ENCODE peak calls at places on chromosomes 1 and 21, in eight cellular contexts. One of them, this sample, is unnamed.

GRCh38 chr1:114131526-114132220 is 22.0 kb downstream of the SYT6 start:
- DNase-seq in upper lobe of right lung: no peak
- DNase-seq in A549: no peak
- DNase-seq in cardiac fibroblast: no peak
- DNase-seq in thoracic aorta: no peak
- DNase-seq in HCT116: no peak
- DNase-seq in nephron progenitor cell: no peak
- DNase-seq in uterus: no peak
- DNase-seq in this sample: no peak

GRCh38 chr21:44448651-44449131 is 6.6 kb upstream of the LRRC3 start:
- DNase-seq in upper lobe of right lung: no peak
- DNase-seq in A549: no peak
- DNase-seq in cardiac fibroblast: no peak
- DNase-seq in thoracic aorta: no peak
- DNase-seq in HCT116: no peak
- DNase-seq in nephron progenitor cell: peak; percentile 25
- DNase-seq in uterus: no peak
- DNase-seq in this sample: no peak

GRCh38 chr1:196797891-196798290 is 21.6 kb upstream of the CFHR1 start:
- DNase-seq in upper lobe of right lung: no peak
- DNase-seq in A549: no peak
- DNase-seq in cardiac fibroblast: no peak
- DNase-seq in thoracic aorta: no peak
- DNase-seq in HCT116: no peak
- DNase-seq in nephron progenitor cell: no peak
- DNase-seq in uterus: no peak
- DNase-seq in this sample: no peak

GRCh38 chr1:183653876-183654451 is 848 bp upstream of the APOBEC4 start:
- DNase-seq in upper lobe of right lung: no peak
- DNase-seq in A549: no peak
- DNase-seq in cardiac fibroblast: no peak
- DNase-seq in thoracic aorta: no peak
- DNase-seq in HCT116: no peak
- DNase-seq in nephron progenitor cell: no peak
- DNase-seq in uterus: no peak
- DNase-seq in this sample: no peak

GRCh38 chr1:22749503-22749902 is 38.9 kb downstream of the EPHB2 start:
- DNase-seq in upper lobe of right lung: no peak
- DNase-seq in A549: no peak
- DNase-seq in cardiac fibroblast: no peak
- DNase-seq in thoracic aorta: no peak
- DNase-seq in HCT116: no peak
- DNase-seq in nephron progenitor cell: no peak
- DNase-seq in uterus: no peak
- DNase-seq in this sample: no peak

GRCh38 chr1:1540015-1540816 is at the start of gene TMEM240:
- DNase-seq in upper lobe of right lung: peak; percentile 85
- DNase-seq in A549: no peak
- DNase-seq in cardiac fibroblast: peak; percentile 74
- DNase-seq in thoracic aorta: peak; percentile 20
- DNase-seq in HCT116: no peak
- DNase-seq in nephron progenitor cell: peak; percentile 80
- DNase-seq in uterus: peak; percentile 85
- DNase-seq in this sample: no peak

GRCh38 chr1:41920658-41921057 is 1.9 kb upstream of the HIVEP3 start:
- DNase-seq in upper lobe of right lung: no peak
- DNase-seq in A549: no peak
- DNase-seq in cardiac fibroblast: peak; percentile 61
- DNase-seq in thoracic aorta: no peak
- DNase-seq in HCT116: no peak
- DNase-seq in nephron progenitor cell: no peak
- DNase-seq in uterus: no peak
- DNase-seq in this sample: no peak

GRCh38 chr1:4052657-4053056 is 152.6 kb upstream of the C1orf174 start:
- DNase-seq in upper lobe of right lung: no peak
- DNase-seq in A549: no peak
- DNase-seq in cardiac fibroblast: no peak
- DNase-seq in thoracic aorta: no peak
- DNase-seq in HCT116: no peak
- DNase-seq in nephron progenitor cell: no peak
- DNase-seq in uterus: no peak
- DNase-seq in this sample: no peak

GRCh38 chr1:50562106-50562505 is 138.9 kb upstream of the DMRTA2 start:
- DNase-seq in upper lobe of right lung: no peak
- DNase-seq in A549: no peak
- DNase-seq in cardiac fibroblast: peak; percentile 8
- DNase-seq in thoracic aorta: no peak
- DNase-seq in HCT116: no peak
- DNase-seq in nephron progenitor cell: no peak
- DNase-seq in uterus: no peak
- DNase-seq in this sample: no peak

GRCh38 chr1:51324271-51325010 is 5.9 kb downstream of the TTC39A start:
- DNase-seq in upper lobe of right lung: no peak
- DNase-seq in A549: no peak
- DNase-seq in cardiac fibroblast: no peak
- DNase-seq in thoracic aorta: no peak
- DNase-seq in HCT116: no peak
- DNase-seq in nephron progenitor cell: no peak
- DNase-seq in uterus: no peak
- DNase-seq in this sample: peak; percentile 19

GRCh38 chr1:240312872-240313271 is 221.2 kb downstream of the FMN2 start:
- DNase-seq in upper lobe of right lung: no peak
- DNase-seq in A549: peak; percentile 55
- DNase-seq in cardiac fibroblast: peak; percentile 92
- DNase-seq in thoracic aorta: no peak
- DNase-seq in HCT116: no peak
- DNase-seq in nephron progenitor cell: no peak
- DNase-seq in uterus: no peak
- DNase-seq in this sample: no peak

GRCh38 chr1:109723351-109723750 is 11.3 kb downstream of the GSTM5 start:
- DNase-seq in upper lobe of right lung: no peak
- DNase-seq in A549: no peak
- DNase-seq in cardiac fibroblast: peak; percentile 10
- DNase-seq in thoracic aorta: no peak
- DNase-seq in HCT116: no peak
- DNase-seq in nephron progenitor cell: no peak
- DNase-seq in uterus: no peak
- DNase-seq in this sample: no peak

GRCh38 chr1:184299076-184299790 is 87.6 kb upstream of the C1orf21 start:
- DNase-seq in upper lobe of right lung: no peak
- DNase-seq in A549: no peak
- DNase-seq in cardiac fibroblast: peak; percentile 90
- DNase-seq in thoracic aorta: no peak
- DNase-seq in HCT116: no peak
- DNase-seq in nephron progenitor cell: no peak
- DNase-seq in uterus: no peak
- DNase-seq in this sample: no peak

GRCh38 chr1:93262645-93263044 is 82.1 kb downstream of the CCDC18 start:
- DNase-seq in upper lobe of right lung: no peak
- DNase-seq in A549: no peak
- DNase-seq in cardiac fibroblast: no peak
- DNase-seq in thoracic aorta: no peak
- DNase-seq in HCT116: no peak
- DNase-seq in nephron progenitor cell: no peak
- DNase-seq in uterus: no peak
- DNase-seq in this sample: no peak

GRCh38 chr21:32463889-32464300 is 51.4 kb downstream of the EVA1C start:
- DNase-seq in upper lobe of right lung: no peak
- DNase-seq in A549: no peak
- DNase-seq in cardiac fibroblast: peak; percentile 97
- DNase-seq in thoracic aorta: no peak
- DNase-seq in HCT116: peak; percentile 85
- DNase-seq in nephron progenitor cell: no peak
- DNase-seq in uterus: no peak
- DNase-seq in this sample: no peak

GRCh38 chr1:7108251-7108650 is 323.0 kb downstream of the CAMTA1 start:
- DNase-seq in upper lobe of right lung: no peak
- DNase-seq in A549: no peak
- DNase-seq in cardiac fibroblast: no peak
- DNase-seq in thoracic aorta: no peak
- DNase-seq in HCT116: no peak
- DNase-seq in nephron progenitor cell: no peak
- DNase-seq in uterus: no peak
- DNase-seq in this sample: no peak

GRCh38 chr1:226628624-226629155 is 80.1 kb downstream of the STUM start:
- DNase-seq in upper lobe of right lung: peak; percentile 31
- DNase-seq in A549: no peak
- DNase-seq in cardiac fibroblast: no peak
- DNase-seq in thoracic aorta: no peak
- DNase-seq in HCT116: no peak
- DNase-seq in nephron progenitor cell: no peak
- DNase-seq in uterus: peak; percentile 8
- DNase-seq in this sample: peak; percentile 50

GRCh38 chr1:66924756-66925557 is at the start of the genes DNAI4 and MIER1:
- DNase-seq in upper lobe of right lung: peak; percentile 100
- DNase-seq in A549: peak; percentile 89
- DNase-seq in cardiac fibroblast: peak; percentile 98
- DNase-seq in thoracic aorta: peak; percentile 90
- DNase-seq in HCT116: peak; percentile 96
- DNase-seq in nephron progenitor cell: peak; percentile 98
- DNase-seq in uterus: peak; percentile 98
- DNase-seq in this sample: peak; percentile 100
- TF ChIP-seq CTCF in upper lobe of right lung: peak; percentile 26
- TF ChIP-seq CTCF in A549: no peak
- TF ChIP-seq CTCF in cardiac fibroblast: peak; percentile 17
- TF ChIP-seq CTCF in thoracic aorta: peak; percentile 45
- TF ChIP-seq CTCF in HCT116: peak; percentile 18
- TF ChIP-seq CTCF in nephron progenitor cell: no peak
- TF ChIP-seq CTCF in uterus: no peak
- TF ChIP-seq CTCF in this sample: peak; percentile 42

GRCh38 chr21:18387994-18388393 is 15.6 kb downstream of the TMPRSS15 start:
- DNase-seq in upper lobe of right lung: no peak
- DNase-seq in A549: no peak
- DNase-seq in cardiac fibroblast: no peak
- DNase-seq in thoracic aorta: no peak
- DNase-seq in HCT116: no peak
- DNase-seq in nephron progenitor cell: no peak
- DNase-seq in uterus: no peak
- DNase-seq in this sample: no peak
- TF ChIP-seq CTCF in upper lobe of right lung: no peak
- TF ChIP-seq CTCF in A549: no peak
- TF ChIP-seq CTCF in cardiac fibroblast: no peak
- TF ChIP-seq CTCF in thoracic aorta: no peak
- TF ChIP-seq CTCF in HCT116: no peak
- TF ChIP-seq CTCF in nephron progenitor cell: no peak
- TF ChIP-seq CTCF in uterus: no peak
- TF ChIP-seq CTCF in this sample: peak; percentile 71

DNA sequence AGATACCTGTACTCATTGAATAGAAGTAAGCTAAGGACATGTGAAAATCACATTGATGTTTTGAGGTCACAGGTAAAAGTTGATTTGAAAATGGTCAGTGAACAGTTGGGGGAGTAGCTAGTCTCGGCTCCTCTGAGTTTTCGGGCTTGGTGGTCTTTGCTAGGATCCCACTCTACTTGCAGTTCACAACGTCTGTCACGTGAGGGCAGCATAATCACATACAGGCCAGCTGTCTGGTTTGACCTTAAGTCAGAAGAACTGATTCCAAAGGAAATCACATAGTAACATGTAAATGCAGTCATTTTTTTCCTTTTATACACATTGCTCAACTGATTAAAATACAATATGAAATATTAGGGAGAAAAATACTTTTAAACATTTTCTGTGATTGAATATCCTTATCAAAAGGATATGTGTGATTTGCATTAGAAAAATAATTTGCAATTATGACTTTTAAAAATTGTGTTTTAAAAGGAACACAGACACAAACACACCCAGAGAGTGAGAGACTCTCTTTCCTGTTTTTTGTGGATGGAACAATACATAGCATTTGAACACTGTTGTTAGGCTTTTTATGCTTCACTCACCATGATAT is 21.8 kb upstream of the PDC start:
- DNase-seq in upper lobe of right lung: no peak
- DNase-seq in A549: peak; percentile 41
- DNase-seq in cardiac fibroblast: peak; percentile 85
- DNase-seq in thoracic aorta: no peak
- DNase-seq in HCT116: peak; percentile 59
- DNase-seq in nephron progenitor cell: peak; percentile 81
- DNase-seq in uterus: peak; percentile 50
- DNase-seq in this sample: no peak
- TF ChIP-seq CTCF in upper lobe of right lung: peak; percentile 88
- TF ChIP-seq CTCF in A549: peak; percentile 98
- TF ChIP-seq CTCF in cardiac fibroblast: peak; percentile 95
- TF ChIP-seq CTCF in thoracic aorta: peak; percentile 75
- TF ChIP-seq CTCF in HCT116: peak; percentile 94
- TF ChIP-seq CTCF in nephron progenitor cell: peak; percentile 92
- TF ChIP-seq CTCF in uterus: peak; percentile 70
- TF ChIP-seq CTCF in this sample: peak; percentile 100

DNA sequence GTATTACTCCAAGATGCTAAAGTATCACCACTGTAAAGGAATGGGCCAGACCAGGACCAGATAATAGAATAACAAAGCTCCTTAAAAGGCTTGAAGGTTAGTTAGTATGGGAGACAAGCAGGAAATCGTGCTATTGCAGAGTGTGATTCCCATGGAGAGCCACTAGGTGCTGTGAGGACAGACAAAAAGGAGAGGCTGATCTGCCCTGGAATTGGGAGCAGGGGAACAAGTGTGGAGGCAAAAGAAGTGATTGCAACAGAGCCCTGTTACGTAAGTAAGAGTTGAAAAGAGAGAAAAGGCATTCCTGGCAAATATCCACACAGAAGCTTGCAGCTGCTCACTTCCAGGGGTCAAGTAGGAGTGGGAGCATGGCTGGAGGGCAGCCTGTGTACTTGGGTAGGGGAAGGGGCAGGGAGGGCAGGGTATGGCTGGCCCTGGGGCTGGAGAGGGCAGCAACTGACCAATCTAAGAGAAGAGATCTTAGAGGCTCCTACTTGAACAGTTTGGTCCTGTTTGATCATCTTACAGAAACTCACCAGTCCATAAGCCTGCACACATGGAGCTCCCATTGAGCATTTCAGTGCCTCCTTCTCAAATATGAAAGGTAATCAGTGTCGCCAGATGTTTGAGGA is 207.7 kb upstream of the GJB5 start:
- DNase-seq in upper lobe of right lung: no peak
- DNase-seq in A549: no peak
- DNase-seq in cardiac fibroblast: no peak
- DNase-seq in thoracic aorta: no peak
- DNase-seq in HCT116: peak; percentile 7
- DNase-seq in nephron progenitor cell: no peak
- DNase-seq in uterus: no peak
- DNase-seq in this sample: no peak
- TF ChIP-seq CTCF in upper lobe of right lung: peak; percentile 38
- TF ChIP-seq CTCF in A549: no peak
- TF ChIP-seq CTCF in cardiac fibroblast: no peak
- TF ChIP-seq CTCF in thoracic aorta: no peak
- TF ChIP-seq CTCF in HCT116: peak; percentile 51
- TF ChIP-seq CTCF in nephron progenitor cell: peak; percentile 33
- TF ChIP-seq CTCF in uterus: no peak
- TF ChIP-seq CTCF in this sample: no peak

This sample was measured in chondrocyte.